ENCODE peak calls at places on chromosomes 6 and 20, in nine cellular contexts. One of them, this sample, is unnamed.

GRCh38 chr6:79878142-79878748 is 69.1 kb downstream of the ELOVL4 start:
- DNase-seq in heart right ventricle: peak; percentile 35
- DNase-seq in pancreas: peak; percentile 49
- DNase-seq in astrocyte of the spinal cord: no peak
- DNase-seq in cardiac muscle cell: no peak
- DNase-seq in A549: no peak
- DNase-seq in neural crest cell: no peak
- DNase-seq in AG04449: no peak
- DNase-seq in PC-3: peak; percentile 33
- DNase-seq in this sample: peak; percentile 56

GRCh38 chr6:154478021-154478651 is 32.3 kb downstream of the CNKSR3 start:
- DNase-seq in cardiac muscle cell: no peak
- DNase-seq in PC-3: no peak
- DNase-seq in astrocyte of the spinal cord: no peak
- DNase-seq in AG04449: no peak
- DNase-seq in heart right ventricle: peak; percentile 47
- DNase-seq in pancreas: peak; percentile 65
- DNase-seq in A549: no peak
- DNase-seq in neural crest cell: no peak
- DNase-seq in this sample: no peak

GRCh38 chr6:74073896-74074295 is 377.9 kb downstream of the CD109 start:
- DNase-seq in pancreas: no peak
- DNase-seq in AG04449: no peak
- DNase-seq in cardiac muscle cell: no peak
- DNase-seq in astrocyte of the spinal cord: peak; percentile 25
- DNase-seq in PC-3: peak; percentile 32
- DNase-seq in heart right ventricle: no peak
- DNase-seq in A549: no peak
- DNase-seq in neural crest cell: no peak
- DNase-seq in this sample: no peak

GRCh38 chr20:39206899-39207564 is 244.9 kb downstream of the DHX35 start:
- DNase-seq in A549: no peak
- DNase-seq in neural crest cell: no peak
- DNase-seq in heart right ventricle: no peak
- DNase-seq in cardiac muscle cell: no peak
- DNase-seq in pancreas: no peak
- DNase-seq in PC-3: no peak
- DNase-seq in astrocyte of the spinal cord: no peak
- DNase-seq in AG04449: no peak
- DNase-seq in this sample: no peak

GRCh38 chr6:20916081-20916480 is 381.8 kb downstream of the CDKAL1 start:
- DNase-seq in neural crest cell: no peak
- DNase-seq in A549: no peak
- DNase-seq in heart right ventricle: no peak
- DNase-seq in AG04449: no peak
- DNase-seq in cardiac muscle cell: no peak
- DNase-seq in astrocyte of the spinal cord: peak; percentile 30
- DNase-seq in PC-3: no peak
- DNase-seq in pancreas: no peak
- DNase-seq in this sample: no peak

GRCh38 chr6:142737368-142738060 is 207.5 kb downstream of the HIVEP2 start:
- DNase-seq in A549: no peak
- DNase-seq in AG04449: no peak
- DNase-seq in heart right ventricle: no peak
- DNase-seq in PC-3: no peak
- DNase-seq in neural crest cell: no peak
- DNase-seq in pancreas: no peak
- DNase-seq in cardiac muscle cell: no peak
- DNase-seq in astrocyte of the spinal cord: no peak
- DNase-seq in this sample: no peak

GRCh38 chr6:151589667-151590066 is 95.8 kb downstream of the CCDC170 start:
- DNase-seq in A549: no peak
- DNase-seq in heart right ventricle: no peak
- DNase-seq in PC-3: no peak
- DNase-seq in AG04449: no peak
- DNase-seq in astrocyte of the spinal cord: no peak
- DNase-seq in neural crest cell: no peak
- DNase-seq in pancreas: no peak
- DNase-seq in cardiac muscle cell: no peak
- DNase-seq in this sample: no peak

GRCh38 chr6:20921533-20921932 is 387.3 kb downstream of the CDKAL1 start:
- DNase-seq in AG04449: no peak
- DNase-seq in neural crest cell: no peak
- DNase-seq in cardiac muscle cell: no peak
- DNase-seq in astrocyte of the spinal cord: no peak
- DNase-seq in pancreas: no peak
- DNase-seq in heart right ventricle: no peak
- DNase-seq in A549: no peak
- DNase-seq in PC-3: no peak
- DNase-seq in this sample: no peak

GRCh38 chr6:108840919-108841318 is 7.3 kb upstream of the ARMC2 start:
- DNase-seq in PC-3: no peak
- DNase-seq in neural crest cell: no peak
- DNase-seq in cardiac muscle cell: no peak
- DNase-seq in pancreas: no peak
- DNase-seq in A549: no peak
- DNase-seq in astrocyte of the spinal cord: no peak
- DNase-seq in AG04449: no peak
- DNase-seq in heart right ventricle: no peak
- DNase-seq in this sample: no peak

GRCh38 chr6:108837236-108837971 is 10.8 kb upstream of the ARMC2 start:
- DNase-seq in heart right ventricle: no peak
- DNase-seq in neural crest cell: no peak
- DNase-seq in pancreas: no peak
- DNase-seq in A549: no peak
- DNase-seq in PC-3: peak; percentile 4
- DNase-seq in AG04449: no peak
- DNase-seq in astrocyte of the spinal cord: no peak
- DNase-seq in cardiac muscle cell: no peak
- DNase-seq in this sample: no peak

GRCh38 chr6:108839068-108839467 is 9.2 kb upstream of the ARMC2 start:
- DNase-seq in neural crest cell: no peak
- DNase-seq in heart right ventricle: no peak
- DNase-seq in A549: no peak
- DNase-seq in pancreas: no peak
- DNase-seq in PC-3: no peak
- DNase-seq in cardiac muscle cell: no peak
- DNase-seq in astrocyte of the spinal cord: no peak
- DNase-seq in AG04449: no peak
- DNase-seq in this sample: no peak

GRCh38 chr6:108836061-108836460 is 12.2 kb upstream of the ARMC2 start:
- DNase-seq in astrocyte of the spinal cord: no peak
- DNase-seq in PC-3: no peak
- DNase-seq in A549: no peak
- DNase-seq in heart right ventricle: no peak
- DNase-seq in cardiac muscle cell: no peak
- DNase-seq in AG04449: no peak
- DNase-seq in pancreas: no peak
- DNase-seq in neural crest cell: no peak
- DNase-seq in this sample: no peak

DNA sequence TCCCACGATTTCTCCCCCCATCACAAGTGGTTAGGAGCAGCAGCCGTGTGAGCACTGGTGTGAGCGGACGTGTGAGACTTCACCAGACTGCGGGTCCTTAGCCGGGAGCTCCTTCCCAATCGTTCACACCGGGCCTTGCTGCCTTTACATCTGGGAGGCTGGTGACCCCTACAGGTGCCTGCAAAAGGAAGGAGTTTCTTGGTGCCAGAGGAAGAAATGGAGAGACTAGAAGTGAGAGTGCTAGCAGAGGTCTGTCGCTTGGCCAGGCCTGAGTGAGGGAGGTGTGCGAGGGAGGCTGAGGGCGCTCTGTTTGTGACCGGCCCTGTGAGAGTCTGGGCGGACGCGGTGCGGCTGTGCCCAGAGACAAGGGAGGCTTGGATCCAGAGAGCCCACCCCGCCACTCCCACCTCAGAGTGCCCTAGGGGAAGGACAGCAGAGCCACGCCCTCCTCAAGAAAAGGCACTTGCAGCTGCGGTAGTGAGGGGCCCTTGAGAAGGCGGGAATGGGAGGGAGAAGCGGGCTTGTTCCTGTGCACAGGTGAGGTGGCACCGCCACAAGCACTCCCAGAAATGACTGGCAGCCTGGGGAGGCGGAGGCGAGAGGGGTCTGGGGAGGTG is 10.0 kb upstream of the ARMC2 start:
- DNase-seq in PC-3: peak; percentile 14
- DNase-seq in heart right ventricle: no peak
- DNase-seq in AG04449: no peak
- DNase-seq in pancreas: no peak
- DNase-seq in astrocyte of the spinal cord: peak; percentile 21
- DNase-seq in cardiac muscle cell: peak; percentile 48
- DNase-seq in neural crest cell: no peak
- DNase-seq in A549: no peak
- DNase-seq in this sample: no peak
- TF ChIP-seq CTCF in PC-3: peak; percentile 45
- TF ChIP-seq CTCF in heart right ventricle: no peak
- TF ChIP-seq CTCF in AG04449: peak; percentile 15
- TF ChIP-seq CTCF in pancreas: no peak
- TF ChIP-seq CTCF in astrocyte of the spinal cord: peak; percentile 38
- TF ChIP-seq CTCF in cardiac muscle cell: no peak
- TF ChIP-seq CTCF in neural crest cell: no peak
- TF ChIP-seq CTCF in A549: no peak
- TF ChIP-seq CTCF in this sample: no peak

GRCh38 chr6:7239590-7239948 is 73.4 kb downstream of the SSR1 start:
- DNase-seq in astrocyte of the spinal cord: no peak
- DNase-seq in A549: no peak
- DNase-seq in heart right ventricle: no peak
- DNase-seq in pancreas: no peak
- DNase-seq in AG04449: no peak
- DNase-seq in neural crest cell: no peak
- DNase-seq in cardiac muscle cell: no peak
- DNase-seq in PC-3: no peak
- DNase-seq in this sample: no peak

GRCh38 chr6:7238526-7238899 is 74.5 kb downstream of the SSR1 start:
- DNase-seq in pancreas: no peak
- DNase-seq in neural crest cell: no peak
- DNase-seq in astrocyte of the spinal cord: no peak
- DNase-seq in heart right ventricle: no peak
- DNase-seq in A549: no peak
- DNase-seq in AG04449: no peak
- DNase-seq in PC-3: no peak
- DNase-seq in cardiac muscle cell: no peak
- DNase-seq in this sample: no peak

GRCh38 chr6:7240351-7240750 is 72.6 kb downstream of the SSR1 start:
- DNase-seq in astrocyte of the spinal cord: no peak
- DNase-seq in AG04449: no peak
- DNase-seq in pancreas: no peak
- DNase-seq in PC-3: no peak
- DNase-seq in cardiac muscle cell: no peak
- DNase-seq in A549: no peak
- DNase-seq in neural crest cell: no peak
- DNase-seq in heart right ventricle: no peak
- DNase-seq in this sample: no peak

GRCh38 chr6:7237653-7238190 is 75.3 kb downstream of the SSR1 start:
- DNase-seq in A549: no peak
- DNase-seq in neural crest cell: no peak
- DNase-seq in AG04449: no peak
- DNase-seq in heart right ventricle: no peak
- DNase-seq in PC-3: no peak
- DNase-seq in pancreas: no peak
- DNase-seq in cardiac muscle cell: no peak
- DNase-seq in astrocyte of the spinal cord: no peak
- DNase-seq in this sample: no peak

DNA sequence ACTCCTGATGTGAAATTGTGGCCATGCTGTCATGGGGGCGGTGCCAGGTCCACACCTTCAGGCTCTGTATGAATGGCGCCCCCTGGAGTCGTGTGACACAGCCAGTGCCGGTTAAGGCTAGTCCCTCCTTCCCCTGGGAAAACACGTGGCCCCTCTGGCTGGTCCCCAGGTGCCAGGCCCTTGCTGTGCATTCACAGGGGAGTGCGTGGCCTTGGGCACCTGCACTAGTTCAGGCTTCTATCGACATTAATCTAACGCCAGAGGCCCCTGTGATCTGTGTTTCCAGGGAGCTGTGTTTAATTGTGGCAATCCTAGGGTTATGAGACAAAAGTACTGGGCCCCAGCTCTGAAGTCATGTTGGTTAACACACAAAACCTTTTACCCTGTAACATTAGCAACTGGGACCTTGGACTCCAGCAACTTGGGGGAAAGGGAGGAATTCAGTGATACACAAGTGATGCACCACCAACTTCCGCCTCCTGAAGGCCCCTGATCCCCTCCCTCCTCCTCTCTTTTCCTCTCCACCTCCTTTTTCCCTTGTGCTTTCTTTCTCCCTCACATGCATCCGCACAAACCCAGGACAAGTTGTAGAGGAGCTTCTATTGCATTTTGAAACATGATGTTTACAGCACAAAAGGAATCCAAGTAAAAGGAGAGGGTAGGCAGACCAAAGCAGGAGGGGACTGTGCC is 74.0 kb downstream of the SSR1 start:
- DNase-seq in pancreas: peak; percentile 97
- DNase-seq in heart right ventricle: peak; percentile 88
- DNase-seq in A549: peak; percentile 56
- DNase-seq in astrocyte of the spinal cord: peak; percentile 68
- DNase-seq in cardiac muscle cell: peak; percentile 90
- DNase-seq in neural crest cell: peak; percentile 74
- DNase-seq in AG04449: no peak
- DNase-seq in PC-3: peak; percentile 83
- DNase-seq in this sample: peak; percentile 87
- TF ChIP-seq CTCF in pancreas: peak; percentile 71
- TF ChIP-seq CTCF in heart right ventricle: peak; percentile 77
- TF ChIP-seq CTCF in A549: peak; percentile 55
- TF ChIP-seq CTCF in astrocyte of the spinal cord: peak; percentile 74
- TF ChIP-seq CTCF in cardiac muscle cell: peak; percentile 56
- TF ChIP-seq CTCF in neural crest cell: peak; percentile 71
- TF ChIP-seq CTCF in AG04449: peak; percentile 65
- TF ChIP-seq CTCF in PC-3: peak; percentile 87
- TF ChIP-seq CTCF in this sample: peak; percentile 78

DNA sequence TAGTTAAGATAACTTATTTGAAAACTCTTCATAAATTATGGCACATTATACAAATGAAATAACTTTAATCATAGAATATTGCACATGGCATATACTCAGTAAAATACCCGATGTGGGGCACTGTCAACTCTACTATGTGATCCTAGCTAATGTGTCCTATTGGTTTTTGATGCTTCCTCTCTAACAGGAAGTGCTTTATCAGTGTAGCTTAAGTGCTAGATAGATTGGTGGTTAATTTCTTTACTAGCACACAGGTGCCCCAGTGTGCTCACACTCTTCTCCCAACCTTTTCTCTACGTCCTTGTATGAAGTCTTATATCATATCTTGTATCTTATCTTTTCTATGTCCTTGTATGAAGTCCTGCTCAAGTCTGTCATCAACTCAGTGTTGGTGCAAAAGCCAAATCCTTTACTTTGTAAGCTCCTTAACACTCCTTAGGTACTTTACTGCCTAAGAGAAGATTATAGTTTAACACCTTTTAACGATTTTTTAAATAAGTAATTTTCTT is 358.9 kb downstream of the CENPW start:
- DNase-seq in heart right ventricle: no peak
- DNase-seq in pancreas: no peak
- DNase-seq in neural crest cell: no peak
- DNase-seq in AG04449: no peak
- DNase-seq in cardiac muscle cell: no peak
- DNase-seq in A549: no peak
- DNase-seq in PC-3: no peak
- DNase-seq in astrocyte of the spinal cord: no peak
- DNase-seq in this sample: no peak
- TF ChIP-seq CTCF in heart right ventricle: no peak
- TF ChIP-seq CTCF in pancreas: no peak
- TF ChIP-seq CTCF in neural crest cell: no peak
- TF ChIP-seq CTCF in AG04449: no peak
- TF ChIP-seq CTCF in cardiac muscle cell: no peak
- TF ChIP-seq CTCF in A549: no peak
- TF ChIP-seq CTCF in PC-3: no peak
- TF ChIP-seq CTCF in astrocyte of the spinal cord: no peak
- TF ChIP-seq CTCF in this sample: no peak

GRCh38 chr6:12280901-12281300 is 9.3 kb upstream of the EDN1 start:
- DNase-seq in PC-3: no peak
- DNase-seq in cardiac muscle cell: no peak
- DNase-seq in neural crest cell: no peak
- DNase-seq in astrocyte of the spinal cord: no peak
- DNase-seq in heart right ventricle: no peak
- DNase-seq in pancreas: no peak
- DNase-seq in A549: no peak
- DNase-seq in AG04449: no peak
- DNase-seq in this sample: no peak
- TF ChIP-seq CTCF in PC-3: no peak
- TF ChIP-seq CTCF in cardiac muscle cell: no peak
- TF ChIP-seq CTCF in neural crest cell: no peak
- TF ChIP-seq CTCF in astrocyte of the spinal cord: no peak
- TF ChIP-seq CTCF in heart right ventricle: no peak
- TF ChIP-seq CTCF in pancreas: no peak
- TF ChIP-seq CTCF in A549: no peak
- TF ChIP-seq CTCF in AG04449: no peak
- TF ChIP-seq CTCF in this sample: no peak